ENCODE peak calls at places on chromosomes 7 and 10, in five cellular contexts. D is SK-N-SH, Q is H1, X is fibroblast of lung, K is GM23338. Y is an unnamed sample.
A peak's percentile ranks its signal among the peaks of the same experiment; 100 is the strongest.

GRCh38 chr7:130069179-130069977 is 956 bp upstream of the KLHDC10 start:
- DNase-seq in D (no peak), K (no peak), Q (no peak), X (no peak), Y (no peak)

GRCh38 chr10:132248455-132249231 is 59.1 kb downstream of the STK32C start:
- DNase-seq in Q (no peak), X (no peak), D (peak; percentile 95), K (peak; percentile 65), Y (peak; percentile 61)

GRCh38 chr7:47513741-47514241 is 68.1 kb downstream of the TNS3 start:
- DNase-seq in Q (no peak), D (no peak), K (no peak), X (peak; percentile 93), Y (peak; percentile 21)

GRCh38 chr10:100519321-100520051 is at the start of gene SEC31B:
- DNase-seq in Q (no peak), X (no peak), K (peak; percentile 76), D (peak; percentile 85), Y (no peak)

GRCh38 chr10:125033146-125033924 is 91.4 kb downstream of the ZRANB1 start:
- DNase-seq in K (no peak), Q (no peak), X (no peak), D (no peak), Y (no peak)

GRCh38 chr7:111168182-111168581 is 77.3 kb downstream of the LRRN3 start:
- DNase-seq in X (peak; percentile 34), K (no peak), D (no peak), Q (no peak), Y (no peak)

GRCh38 chr10:114648368-114648767 is 9.7 kb downstream of the ABLIM1 start:
- DNase-seq in D (no peak), K (no peak), X (peak; percentile 97), Q (no peak), Y (peak; percentile 46)

GRCh38 chr10:99984201-99984600 is 25.5 kb downstream of the DNMBP start:
- DNase-seq in Q (no peak), X (peak; percentile 55), K (no peak), D (no peak), Y (peak; percentile 49)

GRCh38 chr7:106425017-106425719 is 140.4 kb upstream of the NAMPT start:
- DNase-seq in X (peak; percentile 99), Q (no peak), D (no peak), K (no peak), Y (peak; percentile 72)

GRCh38 chr10:124415210-124415609 is 3.5 kb downstream of the OAT start:
- DNase-seq in Q (no peak), D (no peak), K (no peak), X (no peak), Y (no peak)

GRCh38 chr7:37977243-37977642 is 56.8 kb downstream of the EPDR1 start:
- DNase-seq in X (no peak), D (no peak), K (no peak), Q (no peak), Y (peak; percentile 83)

GRCh38 chr10:83214178-83214577 is 925.1 kb upstream of the GHITM start:
- DNase-seq in K (no peak), X (peak; percentile 32), Q (no peak), D (no peak), Y (no peak)

GRCh38 chr10:97412891-97413304 is 11.8 kb upstream of the RRP12 start:
- DNase-seq in Q (no peak), D (no peak), X (peak; percentile 15), K (no peak), Y (peak; percentile 59)

GRCh38 chr7:141551773-141552162 is 558 bp downstream of the AGK start:
- DNase-seq in Q (no peak), X (peak; percentile 18), D (no peak), K (no peak), Y (no peak)

GRCh38 chr7:466465-467191 is 53.0 kb downstream of the PDGFA start:
- DNase-seq in X (no peak), Q (no peak), K (no peak), D (no peak), Y (no peak)

GRCh38 chr7:144074374-144074773 is 4.8 kb downstream of the OR2A25 start:
- DNase-seq in D (no peak), X (no peak), Q (no peak), K (no peak), Y (no peak)

GRCh38 chr10:80471009-80471408 is 16.9 kb downstream of the TSPAN14 start:
- DNase-seq in D (no peak), X (no peak), K (no peak), Q (no peak), Y (no peak)

GRCh38 chr10:71647526-71648354 is 71.8 kb downstream of the C10orf105 start:
- DNase-seq in D (peak; percentile 71), Q (no peak), K (peak; percentile 80), X (no peak), Y (no peak)

GRCh38 chr7:131459256-131459655 is 97.2 kb downstream of the PODXL start:
- DNase-seq in X (peak; percentile 23), Q (no peak), D (no peak), K (no peak), Y (peak; percentile 34)

GRCh38 chr10:14560274-14560673 is 214.4 kb downstream of the FAM107B start:
- DNase-seq in K (peak; percentile 59), X (peak; percentile 65), Q (no peak), D (no peak), Y (peak; percentile 87)

GRCh38 chr7:100676501-100677306 is 3.2 kb downstream of the GNB2 start:
- DNase-seq in Q (no peak), K (no peak), D (no peak), X (no peak), Y (no peak)

GRCh38 chr7:43583424-43584199 is 704 bp downstream of the STK17A start:
- DNase-seq in Q (no peak), K (peak; percentile 50), X (peak; percentile 61), D (peak; percentile 76), Y (peak; percentile 50)
- TF ChIP-seq CTCF in Q (no peak), K (no peak), X (no peak), D (peak; percentile 41), Y (no peak)

DNA sequence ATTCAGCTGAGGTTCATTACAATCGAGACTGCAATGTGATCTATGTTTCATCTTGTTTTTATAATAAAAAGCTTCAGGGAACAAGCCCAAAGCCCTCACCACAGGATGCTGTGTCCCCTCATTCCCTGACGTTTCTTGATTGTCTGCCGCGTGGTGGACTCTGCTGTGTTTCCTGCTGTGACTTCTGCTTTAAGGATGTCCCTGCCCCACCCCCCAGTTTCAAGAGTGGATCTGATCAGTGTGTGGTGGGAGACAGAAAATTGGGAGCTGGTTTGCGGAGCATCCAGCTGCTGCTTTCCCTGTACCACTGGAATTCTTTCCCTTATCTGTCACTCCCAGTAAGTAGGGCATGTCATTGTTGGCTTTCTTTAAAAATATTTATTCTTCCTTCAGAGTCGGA is 86.2 kb downstream of the CREM start:
- DNase-seq in Q (no peak), D (no peak), X (no peak), K (no peak), Y (no peak)
- H2AFZ ChIP-seq in Q (no peak overlapping the region), D (no peak overlapping the region), X (no peak overlapping the region), K (no peak overlapping the region), Y (no peak overlapping the region)

DNA sequence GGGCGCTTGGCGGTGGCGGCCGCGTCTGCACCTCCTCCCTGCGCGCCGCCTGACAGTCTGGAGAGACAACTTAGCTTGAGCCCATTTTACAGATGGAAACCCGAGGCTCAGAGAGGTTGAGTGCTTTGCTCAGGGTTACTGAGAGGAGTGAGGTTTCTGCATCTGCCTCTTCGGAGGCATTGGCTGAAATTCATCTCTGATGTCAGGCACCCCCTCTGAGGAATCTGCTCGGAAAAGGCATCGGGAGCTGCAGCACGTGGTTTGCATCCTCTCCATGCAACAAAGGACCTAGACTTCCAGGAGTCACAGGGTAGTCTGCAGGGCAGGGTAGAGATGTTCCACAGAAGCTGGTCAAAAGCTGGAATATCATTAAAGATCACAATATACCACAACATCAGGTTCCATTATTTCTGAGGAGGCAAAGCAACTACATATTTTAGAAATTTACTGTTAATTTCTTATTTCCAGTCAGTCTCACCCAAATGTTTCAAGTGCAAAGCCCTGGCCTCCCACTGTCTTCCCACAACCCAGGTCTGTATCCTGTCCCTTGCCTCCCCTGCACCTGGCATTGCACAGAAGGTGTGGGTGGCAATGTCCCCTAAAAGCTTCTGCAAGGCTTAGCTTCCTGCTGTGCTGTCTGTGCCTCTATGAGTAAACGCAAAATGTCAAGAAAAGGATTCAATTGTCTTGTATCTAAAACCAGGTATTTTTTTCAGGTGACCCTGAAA is 3.4 kb upstream of the ANTXRL start:
- DNase-seq in K (no peak), X (peak; percentile 13), Q (no peak), D (no peak), Y (no peak)
- H3K4me3 ChIP-seq in K (peak overlapping the region; percentile 73), X (no peak overlapping the region), Q (peak overlapping the region; percentile 74), D (no peak overlapping the region), Y (peak overlapping the region; percentile 57)

DNA sequence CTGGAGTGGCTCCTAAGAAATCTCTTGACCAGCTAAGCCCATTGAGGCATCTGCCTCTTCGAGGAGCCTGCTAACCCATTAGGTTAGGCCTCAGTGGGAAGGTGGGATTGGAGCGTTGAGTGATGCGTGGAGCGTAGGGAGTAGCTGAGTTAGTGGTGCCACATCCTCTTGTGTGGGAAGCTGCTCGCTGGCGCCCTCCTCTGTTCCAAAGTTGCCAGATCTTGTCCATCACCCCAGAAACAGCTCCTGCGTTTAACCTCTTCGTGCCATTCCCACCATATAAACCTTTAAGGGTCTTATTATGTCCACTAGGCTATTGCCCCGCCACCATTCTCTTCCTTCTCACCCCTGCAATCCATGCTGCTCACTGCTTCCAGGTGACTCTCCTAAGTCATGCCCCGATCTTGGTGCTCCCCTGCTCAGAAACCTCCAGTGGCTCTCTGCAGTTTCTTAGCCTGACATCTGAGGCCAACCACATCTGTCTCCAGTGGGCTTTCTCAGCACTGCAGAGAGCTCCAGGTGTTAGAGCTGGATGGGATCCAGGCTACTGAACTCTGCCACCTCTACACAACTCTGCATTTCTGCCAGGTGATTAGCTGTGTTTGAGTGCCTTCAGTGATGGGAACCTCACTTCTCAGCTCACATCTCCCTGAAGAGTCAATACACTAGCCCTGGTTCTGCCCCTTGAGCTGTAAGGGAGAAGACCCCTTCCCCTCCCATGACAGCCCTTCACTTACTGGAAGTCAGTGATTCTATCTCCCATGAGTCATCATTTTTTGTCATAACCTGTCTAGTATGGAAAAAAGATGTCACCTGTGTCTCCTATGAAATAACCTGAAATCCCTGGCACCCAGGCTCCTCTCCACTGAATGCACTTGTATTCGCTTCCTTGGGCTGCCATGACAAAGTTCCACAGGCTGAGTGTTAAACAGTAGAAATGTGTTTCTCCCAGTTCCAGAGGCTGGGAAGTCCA is 65.0 kb upstream of the FGFR2 start:
- DNase-seq in D (peak; percentile 64), K (peak; percentile 79), X (no peak), Q (peak; percentile 36), Y (no peak)
- TF ChIP-seq CTCF in D (peak; percentile 37), K (peak; percentile 88), X (no peak), Q (peak; percentile 76), Y (peak; percentile 46)

GRCh38 chr7:150313870-150314269 is 9.3 kb upstream of the LRRC61 start:
- DNase-seq in X (no peak), Q (no peak), D (no peak), K (no peak), Y (no peak)
- H2AFZ ChIP-seq in X (no peak overlapping the region), Q (no peak overlapping the region), D (no peak overlapping the region), K (peak overlapping the region; percentile 63), Y (no peak overlapping the region)

GRCh38 chr7:39186671-39187070 is 209.0 kb downstream of the POU6F2 start:
- DNase-seq in Q (no peak), K (no peak), D (no peak), X (no peak), Y (no peak)
- H3K4me3 ChIP-seq in Q (no peak overlapping the region), K (no peak overlapping the region), D (no peak overlapping the region), X (no peak overlapping the region), Y (no peak overlapping the region)

Y was measured in PC-3.